ENCODE peak calls at places on chromosome 14, in four cellular contexts. P is aorta, E is Panc1, U is left lung. M is an unnamed sample. For H3K4me1, the result is how much of the 10 kb centered on the place peaks cover.

GRCh38 chr14:54653764-54654469 is 87.0 kb downstream of the SAMD4A start:
- DNase-seq in P (peak), E (no peak), U (no peak), M (peak)

GRCh38 chr14:36441283-36441682 is 78.7 kb downstream of the NKX2-1 start:
- DNase-seq in P (no peak), E (no peak), U (no peak), M (no peak)

GRCh38 chr14:21087294-21088091 is 11.0 kb downstream of the ZNF219 start:
- DNase-seq in P (peak), E (no peak), U (peak), M (no peak)

GRCh38 chr14:33782923-33783322 is 168.0 kb downstream of the EGLN3 start:
- DNase-seq in P (no peak), E (no peak), U (no peak), M (no peak)

GRCh38 chr14:89600950-89601826 is 184.2 kb upstream of the FOXN3 start:
- DNase-seq in P (no peak), E (no peak), U (no peak), M (no peak)

GRCh38 chr14:64663174-64663573 is 41.0 kb upstream of the PLEKHG3 start:
- DNase-seq in P (no peak), E (no peak), U (no peak), M (no peak)

GRCh38 chr14:53399057-53399456 is 245.9 kb upstream of the DDHD1 start:
- DNase-seq in P (no peak), E (no peak), U (no peak), M (no peak)

GRCh38 chr14:28382460-28383220 is 383.9 kb upstream of the FOXG1 start:
- DNase-seq in P (no peak), E (peak), U (no peak), M (no peak)

GRCh38 chr14:30034049-30034635 is 106.5 kb upstream of the PRKD1 start:
- DNase-seq in P (no peak), E (no peak), U (no peak), M (no peak)

GRCh38 chr14:54120260-54120659 is 163.6 kb upstream of the BMP4 start:
- DNase-seq in P (no peak), E (no peak), U (no peak), M (no peak)

GRCh38 chr14:102590667-102591099 is 1.8 kb upstream of the RCOR1 start:
- DNase-seq in P (peak), E (no peak), U (peak), M (no peak)

GRCh38 chr14:35533357-35534129 is 421 bp upstream of the INSM2 start:
- DNase-seq in P (peak), E (no peak), U (peak), M (peak)

GRCh38 chr14:94288610-94289465 is 4.2 kb downstream of the SERPINA10 start:
- DNase-seq in P (no peak), E (no peak), U (no peak), M (no peak)

GRCh38 chr14:90198541-90198940 is 57.8 kb upstream of the PSMC1 start:
- DNase-seq in P (no peak), E (no peak), U (no peak), M (no peak)

GRCh38 chr14:96268426-96269358 is 12.7 kb downstream of the BDKRB1 start:
- DNase-seq in P (peak), E (no peak), U (no peak), M (peak)

GRCh38 chr14:51209457-51209856 is 30.6 kb upstream of the TMX1 start:
- DNase-seq in P (no peak), E (no peak), U (no peak), M (no peak)

GRCh38 chr14:54564071-54564798 is 2.7 kb upstream of the SAMD4A start:
- DNase-seq in P (no peak), E (no peak), U (no peak), M (no peak)

GRCh38 chr14:80974338-80975078 is 19.1 kb downstream of the TSHR start:
- DNase-seq in P (no peak), E (no peak), U (no peak), M (no peak)

GRCh38 chr14:60640859-60641721 is 8.2 kb downstream of the SIX1 start:
- DNase-seq in P (no peak), E (no peak), U (no peak), M (no peak)
- H3K4me3 ChIP-seq in P (no peak), E (no peak), U (no peak), M (no peak)

GRCh38 chr14:99229654-99230215 is 42.3 kb downstream of the BCL11B start:
- DNase-seq in P (no peak), E (no peak), U (no peak), M (no peak)
- H3K27ac ChIP-seq in P (no peak), E (no peak), U (no peak), M (no peak)

GRCh38 chr14:104794099-104794498 is 1.4 kb downstream of the AKT1 start:
- DNase-seq in P (no peak), E (no peak), U (peak), M (no peak)

GRCh38 chr14:104793703-104793959 is 1.9 kb downstream of the AKT1 start:
- DNase-seq in P (no peak), E (no peak), U (no peak), M (no peak)

GRCh38 chr14:104792101-104792884 is 3.3 kb downstream of the AKT1 start:
- DNase-seq in P (peak), E (no peak), U (peak), M (no peak)

GRCh38 chr14:104791425-104791824 is 4.1 kb downstream of the AKT1 start:
- DNase-seq in P (no peak), E (no peak), U (no peak), M (no peak)

GRCh38 chr14:104792945-104793702 is 2.4 kb downstream of the AKT1 start:
- DNase-seq in P (no peak), E (no peak), U (no peak), M (no peak)
- H3K4me1 ChIP-seq in P (under half), E (half or more), U (half or more), M (half or more)

GRCh38 chr14:69235708-69236107 is 24.2 kb upstream of the GALNT16 start:
- DNase-seq in P (no peak), E (no peak), U (no peak), M (no peak)
- H3K4me3 ChIP-seq in P (no peak), E (no peak), U (no peak), M (no peak)

GRCh38 chr14:75860561-75861160 is 121.1 kb downstream of the TGFB3 start:
- DNase-seq in P (no peak), E (no peak), U (no peak), M (no peak)
- H3K27ac ChIP-seq in P (no peak), E (peak), U (peak), M (peak)

DNA sequence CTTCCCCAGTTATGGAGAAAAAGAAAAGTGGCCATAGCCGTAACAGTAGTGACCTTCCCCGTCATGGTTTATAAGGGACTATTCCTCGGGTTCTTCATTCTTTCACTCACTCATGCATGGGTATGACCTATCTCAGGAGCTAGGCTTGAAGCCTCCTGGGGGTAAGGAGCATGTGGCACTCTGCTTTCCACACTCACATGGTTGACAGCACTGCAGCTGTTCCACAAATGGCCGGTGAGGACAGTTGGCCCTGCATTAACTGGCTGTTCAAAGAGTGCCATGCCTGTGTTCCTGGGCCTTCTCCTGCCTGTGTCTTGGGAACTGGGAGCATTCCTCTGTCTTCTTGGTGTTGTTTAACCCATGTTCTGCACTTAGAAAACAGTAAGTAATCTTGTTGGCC is 66.2 kb upstream of the PNMA1 start:
- DNase-seq in P (peak), E (no peak), U (no peak), M (peak)
- H3K4me1 ChIP-seq in P (under half), E (half or more), U (half or more), M (half or more)

DNA sequence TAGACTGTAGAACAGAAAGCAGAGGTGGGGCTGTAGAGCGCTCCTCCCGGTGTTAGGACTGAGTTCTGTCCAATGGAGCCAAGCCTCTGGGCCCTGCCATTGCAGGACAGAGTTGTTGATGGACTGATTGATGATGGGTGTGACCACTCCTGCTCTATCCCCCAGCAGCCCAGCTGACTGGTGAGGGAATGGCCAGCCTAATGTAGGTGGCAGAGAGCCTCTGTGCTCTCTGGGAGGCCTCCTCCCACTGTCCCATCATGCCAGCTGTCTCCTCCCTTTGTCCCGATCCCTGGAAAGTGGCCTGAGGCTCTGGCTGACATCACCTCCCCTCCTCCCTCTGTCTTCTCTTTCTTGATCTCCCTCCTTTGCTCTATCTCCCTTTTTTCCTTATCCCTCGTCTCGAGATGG is 804 bp downstream of the EFS start:
- DNase-seq in P (no peak), E (no peak), U (no peak), M (no peak)
- H3K4me3 ChIP-seq in P (peak), E (no peak), U (peak), M (peak)

GRCh38 chr14:23020143-23021128 is 10.5 kb upstream of the C14orf93 start:
- DNase-seq in P (no peak), E (no peak), U (no peak), M (no peak)

GRCh38 chr14:23021479-23021878 is 11.5 kb upstream of the C14orf93 start:
- DNase-seq in P (no peak), E (no peak), U (no peak), M (no peak)

GRCh38 chr14:23017091-23017490 is 7.1 kb upstream of the C14orf93 start:
- DNase-seq in P (no peak), E (no peak), U (no peak), M (no peak)

GRCh38 chr14:23015618-23016017 is 5.7 kb upstream of the C14orf93 start:
- DNase-seq in P (no peak), E (no peak), U (no peak), M (no peak)

DNA sequence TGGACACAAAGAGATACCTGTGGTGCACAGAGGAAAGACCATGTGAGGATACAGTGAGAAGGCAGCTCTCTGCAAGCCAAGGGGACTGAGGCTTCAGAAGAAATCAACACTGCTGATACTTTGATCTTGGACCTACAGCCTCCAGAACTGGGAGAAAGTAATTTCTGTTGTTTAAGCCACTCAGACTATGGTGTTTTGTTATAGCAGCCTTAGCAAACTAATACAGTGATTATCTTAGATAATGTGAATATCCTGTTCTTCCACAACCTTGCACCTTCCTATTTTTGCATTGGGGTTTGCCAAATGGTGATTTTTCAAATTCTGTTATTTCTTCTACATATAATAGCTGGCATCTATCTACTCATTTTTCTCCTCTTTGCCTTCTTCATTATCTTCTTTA is 8.2 kb upstream of the C14orf93 start:
- DNase-seq in P (no peak), E (no peak), U (no peak), M (no peak)
- H3K27ac ChIP-seq in P (no peak), E (no peak), U (no peak), M (no peak)

GRCh38 chr14:93106541-93107156 is 9.1 kb downstream of the ITPK1 start:
- DNase-seq in P (no peak), E (no peak), U (no peak), M (no peak)

GRCh38 chr14:93108105-93108504 is 7.6 kb downstream of the ITPK1 start:
- DNase-seq in P (no peak), E (no peak), U (no peak), M (no peak)

GRCh38 chr14:93107383-93107782 is 8.3 kb downstream of the ITPK1 start:
- DNase-seq in P (no peak), E (no peak), U (no peak), M (no peak)

GRCh38 chr14:93110856-93111419 is 4.8 kb downstream of the ITPK1 start:
- DNase-seq in P (no peak), E (no peak), U (no peak), M (no peak)

GRCh38 chr14:93109572-93110481 is 5.9 kb downstream of the ITPK1 start:
- DNase-seq in P (no peak), E (no peak), U (peak), M (no peak)
- H3K4me1 ChIP-seq in P (under half), E (under half), U (half or more), M (under half)